ENCODE peak calls at places on chromosomes 4 and X, in ten cellular contexts. M is activated CD4-positive, alpha-beta T cell treated with anti-CD3 and anti-CD28 coated beads, Interleukin-2, amount 50 U/mL, for 48 hours; N is kidney glomerular epithelial cell; X is NCI-H2029; T is neuronal stem cell; I is sciatic nerve; J is HFFc6; D is brain microvascular endothelial cell; Z is GM03348; E is GM04503. R is an unnamed sample.

GRCh38 chr4:16225996-16226815 is at the start of gene TAPT1:
- DNase-seq in M (peak), N (peak), X (peak), T (peak), I (peak), J (peak), D (peak), Z (peak), E (no peak), R (peak)

GRCh38 chr4:150250998-150251651 is 172.9 kb downstream of the DCLK2 start:
- DNase-seq in M (no peak), N (no peak), X (no peak), T (no peak), I (no peak), J (no peak), D (no peak), Z (peak), E (no peak), R (no peak)

GRCh38 chr4:14787894-14788293 is 214.4 kb upstream of the CPEB2 start:
- DNase-seq in M (no peak), N (no peak), X (peak), T (no peak), I (no peak), J (no peak), D (no peak), Z (no peak), E (no peak), R (no peak)

GRCh38 chr4:8860892-8861575 is 10.6 kb downstream of the HMX1 start:
- DNase-seq in M (no peak), N (no peak), X (no peak), T (no peak), I (no peak), J (no peak), D (no peak), Z (no peak), E (no peak), R (no peak)

GRCh38 chr4:3475713-3476260 is 12.7 kb downstream of the DOK7 start:
- DNase-seq in M (no peak), N (no peak), X (no peak), T (no peak), I (no peak), J (no peak), D (no peak), Z (no peak), E (no peak), R (no peak)

GRCh38 chr4:95546236-95546635 is 2.5 kb downstream of the UNC5C start:
- DNase-seq in M (no peak), N (peak), X (no peak), T (no peak), I (no peak), J (no peak), D (no peak), Z (no peak), E (no peak), R (no peak)

GRCh38 chr4:95268819-95269565 is 279.8 kb downstream of the UNC5C start:
- DNase-seq in M (no peak), N (peak), X (no peak), T (no peak), I (no peak), J (no peak), D (peak), Z (no peak), E (no peak), R (no peak)

GRCh38 chr4:143667461-143667860 is 33.0 kb downstream of the FREM3 start:
- DNase-seq in M (no peak), N (peak), X (no peak), T (no peak), I (peak), J (no peak), D (peak), Z (peak), E (peak), R (no peak)

GRCh38 chr4:24810016-24810415 is 14.6 kb downstream of the SOD3 start:
- DNase-seq in M (no peak), N (no peak), X (no peak), T (no peak), I (no peak), J (peak), D (peak), Z (peak), E (no peak), R (no peak)

GRCh38 chrX:11367609-11368430 is 74.6 kb downstream of the AMELX start:
- DNase-seq in M (no peak), N (no peak), X (no peak), T (no peak), I (no peak), J (no peak), D (peak), Z (no peak), E (no peak), R (no peak)

GRCh38 chr4:153634737-153635353 is 49.2 kb upstream of the TLR2 start:
- DNase-seq in M (no peak), N (no peak), X (no peak), T (no peak), I (no peak), J (peak), D (no peak), Z (peak), E (no peak), R (no peak)

GRCh38 chrX:30618160-30618765 is 35.0 kb upstream of the GK start:
- DNase-seq in M (no peak), N (no peak), X (no peak), T (no peak), I (no peak), J (no peak), D (no peak), Z (no peak), E (no peak), R (no peak)

GRCh38 chrX:134026732-134027311 is 41.4 kb upstream of the GPC3 start:
- DNase-seq in M (peak), N (peak), X (peak), T (peak), I (peak), J (no peak), D (peak), Z (peak), E (peak), R (peak)

GRCh38 chr4:72895408-72895807 is 174.1 kb downstream of the COX18 start:
- DNase-seq in M (no peak), N (no peak), X (no peak), T (peak), I (no peak), J (no peak), D (no peak), Z (no peak), E (no peak), R (no peak)

GRCh38 chrX:24720036-24720435 is 26.3 kb downstream of the POLA1 start:
- DNase-seq in M (no peak), N (no peak), X (no peak), T (no peak), I (no peak), J (no peak), D (no peak), Z (no peak), E (no peak), R (no peak)

GRCh38 chr4:85565761-85566480 is 91.0 kb downstream of the ARHGAP24 start:
- DNase-seq in M (no peak), N (no peak), X (no peak), T (no peak), I (no peak), J (peak), D (peak), Z (peak), E (peak), R (no peak)